ENCODE peak calls at places on chromosomes 12 and 14, in seven cellular contexts. U, R, F, T, W, C and G are unnamed samples.

GRCh38 chr12:116028619-116029018 is 248.9 kb downstream of the MED13L start:
- DNase-seq in U (no peak), R (no peak), F (no peak), T (no peak), W (no peak), C (no peak), G (no peak)

GRCh38 chr12:39368096-39368495 is 74.8 kb downstream of the KIF21A start:
- DNase-seq in U (no peak), R (no peak), F (no peak), T (no peak), W (no peak), C (no peak), G (no peak)

GRCh38 chr14:77761205-77761931 is 412 bp upstream of the SNW1 start:
- DNase-seq in U (peak), R (no peak), F (no peak), T (no peak), W (peak), C (no peak), G (peak)

GRCh38 chr12:115619889-115620288 is 657.6 kb downstream of the MED13L start:
- DNase-seq in U (no peak), R (no peak), F (no peak), T (no peak), W (no peak), C (no peak), G (no peak)

GRCh38 chr14:77249286-77249685 is 21.7 kb downstream of the NGB start:
- DNase-seq in U (no peak), R (no peak), F (no peak), T (no peak), W (no peak), C (no peak), G (no peak)

GRCh38 chr14:96730386-96730785 is 66.8 kb upstream of the VRK1 start:
- DNase-seq in U (no peak), R (no peak), F (no peak), T (no peak), W (no peak), C (no peak), G (no peak)

GRCh38 chr12:642633-643477 is 20.4 kb downstream of the NINJ2 start:
- DNase-seq in U (peak), R (peak), F (peak), T (peak), W (peak), C (peak), G (peak)

GRCh38 chr12:70698345-70698744 is 61.1 kb upstream of the PTPRB start:
- DNase-seq in U (no peak), R (no peak), F (no peak), T (no peak), W (no peak), C (no peak), G (no peak)

GRCh38 chr12:81329088-81329487 is 251.2 kb downstream of the ACSS3 start:
- DNase-seq in U (no peak), R (no peak), F (peak), T (no peak), W (peak), C (no peak), G (no peak)

GRCh38 chr12:43969882-43970281 is 134.0 kb downstream of the TMEM117 start:
- DNase-seq in U (no peak), R (no peak), F (no peak), T (no peak), W (no peak), C (no peak), G (no peak)

GRCh38 chr12:102120564-102120873 is 536 bp downstream of the PARPBP start:
- DNase-seq in U (no peak), R (no peak), F (no peak), T (no peak), W (no peak), C (no peak), G (peak)

GRCh38 chr12:53820503-53820902 is 68.7 kb upstream of the CISTR start:
- DNase-seq in U (no peak), R (no peak), F (no peak), T (no peak), W (no peak), C (no peak), G (no peak)